ENCODE peak calls at places on chromosomes 1 and 21, in four cellular contexts. T is GM12878, W is K562, A is HepG2. M is an unnamed sample.

GRCh38 chr1:16913866-16914662 is 7.7 kb upstream of the CROCC start:
- DNase-seq in T (peak), W (peak), A (peak), M (peak)

GRCh38 chr21:17901458-17902092 is 82.4 kb upstream of the C21orf91 start:
- DNase-seq in W (no peak), T (peak), A (no peak), M (no peak)

GRCh38 chr1:158146165-158146564 is 34.5 kb upstream of the CD1D start:
- DNase-seq in W (no peak), A (no peak), T (no peak), M (no peak)

GRCh38 chr1:112878321-112878720 is 77.7 kb downstream of the SLC16A1 start:
- DNase-seq in W (peak), A (no peak), T (no peak), M (no peak)

GRCh38 chr1:152251391-152251790 is 27.4 kb upstream of the HRNR start:
- DNase-seq in A (no peak), T (no peak), W (no peak), M (no peak)

GRCh38 chr1:18109756-18110597 is 2.4 kb downstream of the IGSF21 start:
- DNase-seq in T (no peak), W (peak), A (no peak), M (peak)

GRCh38 chr1:24996456-24996855 is 66.4 kb upstream of the RUNX3 start:
- DNase-seq in W (no peak), T (no peak), A (no peak), M (no peak)

GRCh38 chr21:45538381-45539045 is 3.7 kb downstream of the SLC19A1 start:
- DNase-seq in W (no peak), T (no peak), A (no peak), M (no peak)

GRCh38 chr1:114718661-114719423 is 2.3 kb upstream of the NRAS start:
- DNase-seq in W (no peak), A (no peak), T (no peak), M (no peak)

GRCh38 chr1:20485527-20486456 is at the start of gene CAMK2N1:
- DNase-seq in A (peak), W (peak), T (no peak), M (peak)

GRCh38 chr1:32299327-32299726 is 7.4 kb downstream of the HDAC1 start:
- DNase-seq in A (no peak), W (peak), T (no peak), M (no peak)

GRCh38 chr1:182169203-182169602 is 107.7 kb upstream of the ZNF648 start:
- DNase-seq in A (no peak), W (no peak), T (no peak), M (no peak)

GRCh38 chr1:114345930-114346479 is 165.0 kb downstream of the TRIM33 start:
- DNase-seq in A (no peak), T (no peak), W (peak), M (peak)

GRCh38 chr1:203305809-203306088 is 430 bp downstream of the BTG2 start:
- DNase-seq in T (no peak), A (no peak), W (no peak), M (no peak)

GRCh38 chr1:30850607-30851006 is 58.0 kb downstream of the SDC3 start:
- DNase-seq in A (no peak), W (no peak), T (no peak), M (no peak)

GRCh38 chr1:113147073-113147625 is 74.2 kb downstream of the LRIG2 start:
- DNase-seq in T (no peak), A (no peak), W (no peak), M (no peak)

GRCh38 chr1:36612881-36613280 is 130.2 kb upstream of the CSF3R start:
- DNase-seq in T (no peak), W (no peak), A (no peak), M (no peak)

GRCh38 chr1:22969224-22969829 is 3.3 kb downstream of the LACTBL1 start:
- DNase-seq in W (no peak), T (no peak), A (no peak), M (no peak)

GRCh38 chr1:21536223-21536622 is 27.0 kb downstream of the ALPL start:
- DNase-seq in W (no peak), A (no peak), T (no peak), M (no peak)

GRCh38 chr1:194990483-194990882 is 1617.8 kb downstream of the KCNT2 start:
- DNase-seq in A (no peak), W (no peak), T (no peak), M (no peak)

GRCh38 chr1:189205863-189206262 is 1271.8 kb downstream of the BRINP3 start:
- DNase-seq in A (no peak), T (no peak), W (no peak), M (no peak)

GRCh38 chr1:22038036-22038435 is 14.5 kb upstream of the CDC42 start:
- DNase-seq in T (no peak), W (no peak), A (no peak), M (no peak)

GRCh38 chr1:185956881-185957280 is 222.7 kb downstream of the HMCN1 start:
- DNase-seq in A (no peak), T (no peak), W (no peak), M (no peak)

GRCh38 chr1:223276029-223276428 is 87.9 kb downstream of the SUSD4 start:
- DNase-seq in T (no peak), W (no peak), A (no peak), M (no peak)

GRCh38 chr1:160779662-160780397 is 16.1 kb upstream of the LY9 start:
- DNase-seq in T (no peak), W (peak), A (peak), M (peak)

GRCh38 chr1:40530735-40531380 is 579 bp upstream of the ZNF684 start:
- DNase-seq in W (no peak), A (no peak), T (no peak), M (peak)
- TF ChIP-seq TARDBP in W (no peak), A (no peak), T (no peak), M (no peak)

GRCh38 chr21:33026878-33027400 is 1.2 kb downstream of the OLIG2 start:
- DNase-seq in T (no peak), A (no peak), W (no peak), M (no peak)

GRCh38 chr21:33024278-33025103 is 1.2 kb upstream of the OLIG2 start:
- DNase-seq in W (no peak), A (no peak), T (no peak), M (no peak)

GRCh38 chr21:33026299-33026858 is 644 bp downstream of the OLIG2 start:
- DNase-seq in A (no peak), T (no peak), W (no peak), M (no peak)

GRCh38 chr21:33025106-33025470 is 647 bp upstream of the OLIG2 start:
- DNase-seq in W (no peak), A (no peak), T (no peak), M (peak)

GRCh38 chr21:33025471-33026298 is at the start of gene OLIG2:
- DNase-seq in A (no peak), T (no peak), W (peak), M (peak)
- TF ChIP-seq FOXM1 in A (no peak), T (no peak), W (no peak), M (no peak)

GRCh38 chr1:40844079-40844478 is 18.1 kb downstream of the CITED4 start:
- DNase-seq in A (no peak), T (no peak), W (no peak), M (no peak)
- TF ChIP-seq TARDBP in A (no peak), T (no peak), W (no peak), M (no peak)

DNA sequence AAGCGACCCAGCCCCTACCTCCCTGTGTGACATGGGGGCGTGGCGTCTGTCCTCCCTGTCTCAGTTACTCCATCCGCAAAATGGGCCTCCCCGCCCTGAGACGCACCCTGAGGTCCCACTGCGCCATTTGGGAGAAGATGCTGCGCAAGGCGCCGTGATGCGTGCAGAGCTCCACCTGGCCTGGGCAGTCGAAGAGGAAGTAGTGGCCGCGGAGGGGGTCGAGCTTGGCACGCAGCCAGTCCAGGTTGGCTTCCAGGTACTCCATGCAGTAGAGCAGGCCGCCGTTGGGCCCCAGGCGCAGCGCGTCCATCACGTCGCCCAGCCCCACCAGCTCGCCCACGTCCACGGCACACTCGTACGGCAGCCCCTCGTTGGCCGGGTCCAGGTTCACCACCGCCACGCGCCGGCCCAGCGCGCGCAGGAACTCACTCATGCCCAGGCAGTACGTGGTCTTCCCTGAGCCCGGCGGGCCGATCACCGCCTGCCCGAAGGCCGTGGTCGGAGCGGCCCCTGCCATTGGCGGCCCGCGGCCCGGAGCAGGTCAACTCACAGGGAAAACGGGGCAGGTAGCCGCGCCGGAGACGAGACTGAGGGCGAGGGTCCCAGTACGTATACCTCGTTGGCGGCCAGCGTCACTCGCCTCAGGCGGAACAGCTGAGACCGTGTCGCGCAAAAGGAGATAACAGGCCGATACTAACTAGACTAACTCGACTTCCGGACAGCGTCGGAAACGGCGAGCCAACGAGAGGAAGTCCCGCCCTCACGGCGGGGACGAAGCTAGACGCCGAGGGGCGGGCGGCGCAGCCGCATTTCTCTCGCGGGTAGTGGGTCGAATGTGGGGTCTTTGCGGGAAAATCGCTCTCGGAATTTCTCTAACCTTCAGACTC is at the start of gene GPN2:
- DNase-seq in W (peak), T (peak), A (peak), M (peak)
- TF ChIP-seq FOXM1 in W (peak), T (no peak), A (no peak), M (no peak)

M was measured in HEK293T.